ENCODE peak calls at places on chromosomes 16 and 17, in nine cellular contexts. N is GM06990, M is body of pancreas, S is heart left ventricle, A is adrenal gland, J is GM10248, B is SK-N-SH, U is dorsolateral prefrontal cortex, X is PC-3. L is an unnamed sample.
A peak's percentile ranks its signal among the peaks of the same experiment; 100 is the strongest.

GRCh38 chr17:17087424-17088103 is 45.3 kb downstream of the MPRIP start:
- DNase-seq in N (no peak), M (no peak), S (no peak), A (peak; percentile 73), J (no peak), B (no peak), U (no peak), X (no peak), L (no peak)

GRCh38 chr17:45092932-45093430 is 31.9 kb downstream of the NMT1 start:
- DNase-seq in N (no peak), M (peak; percentile 38), S (peak; percentile 79), A (peak; percentile 97), J (no peak), B (no peak), U (peak; percentile 95), X (peak; percentile 98), L (no peak)

GRCh38 chr17:59154335-59154720 is 658 bp downstream of the SKA2 start:
- DNase-seq in N (peak; percentile 52), M (peak; percentile 44), S (no peak), A (peak; percentile 70), J (peak; percentile 21), B (peak; percentile 53), U (no peak), X (peak; percentile 56), L (peak; percentile 28)

GRCh38 chr16:57235128-57236092 is 9.6 kb upstream of the ARL2BP start:
- DNase-seq in N (peak; percentile 47), M (no peak), S (no peak), A (no peak), J (peak; percentile 29), B (no peak), U (no peak), X (peak; percentile 28), L (no peak)

GRCh38 chr16:87276091-87276561 is 41.1 kb downstream of the C16orf95 start:
- DNase-seq in N (no peak), M (no peak), S (no peak), A (no peak), J (no peak), B (no peak), U (no peak), X (no peak), L (no peak)

GRCh38 chr16:4316732-4317461 is 1.0 kb downstream of the GLIS2 start:
- DNase-seq in N (no peak), M (peak; percentile 71), S (no peak), A (no peak), J (no peak), B (peak; percentile 74), U (no peak), X (peak; percentile 57), L (no peak)

GRCh38 chr16:74721716-74722115 is 21.1 kb upstream of the MLKL start:
- DNase-seq in N (no peak), M (no peak), S (no peak), A (no peak), J (no peak), B (no peak), U (no peak), X (no peak), L (no peak)

GRCh38 chr17:74923538-74924249 is 379 bp upstream of the OTOP2 start:
- DNase-seq in N (peak; percentile 54), M (peak; percentile 75), S (peak; percentile 66), A (peak; percentile 75), J (peak; percentile 87), B (peak; percentile 98), U (no peak), X (peak; percentile 80), L (peak; percentile 93)

GRCh38 chr17:47785538-47786123 is 36.0 kb downstream of the OSBPL7 start:
- DNase-seq in N (no peak), M (no peak), S (no peak), A (no peak), J (peak; percentile 31), B (no peak), U (no peak), X (peak; percentile 47), L (no peak)

GRCh38 chr17:27295945-27296344 is 2.0 kb downstream of the WSB1 start:
- DNase-seq in N (no peak), M (no peak), S (no peak), A (no peak), J (no peak), B (no peak), U (no peak), X (peak; percentile 9), L (no peak)

GRCh38 chr16:81513204-81514040 is 68.8 kb downstream of the CMIP start:
- DNase-seq in N (no peak), M (no peak), S (peak; percentile 70), A (peak; percentile 79), J (no peak), B (no peak), U (no peak), X (no peak), L (no peak)

GRCh38 chr16:24255446-24256352 is at the start of gene CACNG3:
- DNase-seq in N (peak; percentile 31), M (peak; percentile 27), S (peak; percentile 35), A (no peak), J (peak; percentile 74), B (peak; percentile 37), U (peak; percentile 60), X (no peak), L (peak; percentile 85)

GRCh38 chr17:47816111-47816735 is 5.4 kb downstream of the OSBPL7 start:
- DNase-seq in N (no peak), M (no peak), S (no peak), A (no peak), J (no peak), B (no peak), U (no peak), X (no peak), L (no peak)

GRCh38 chr17:72691601-72692000 is 400.9 kb downstream of the SLC39A11 start:
- DNase-seq in N (no peak), M (no peak), S (no peak), A (no peak), J (no peak), B (no peak), U (no peak), X (peak; percentile 94), L (no peak)
- TF ChIP-seq CTCF in N (no peak), M (no peak), S (no peak), A (no peak), J (no peak), B (no peak), U (no peak), X (no peak), L (no peak)

DNA sequence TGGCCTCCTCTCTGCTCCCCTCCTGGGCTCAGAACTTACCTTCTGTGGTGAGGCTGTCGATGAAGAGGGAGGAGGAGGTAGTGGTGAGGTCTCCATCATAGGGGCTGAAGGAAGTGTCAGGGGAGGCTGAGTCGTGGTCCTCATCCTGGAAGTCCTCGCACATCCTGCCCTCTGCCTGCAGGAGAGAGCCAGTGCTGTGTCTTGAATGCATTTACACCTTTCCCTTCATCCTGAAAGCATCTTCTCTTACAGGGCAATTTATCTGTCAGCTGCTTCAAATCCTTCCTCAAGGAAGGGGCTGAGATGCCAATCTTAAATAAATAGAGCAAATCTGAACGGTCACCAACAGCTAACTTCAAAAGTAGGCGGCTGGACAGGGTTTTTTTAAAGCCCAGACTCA is 73.6 kb downstream of the PLXDC1 start:
- DNase-seq in N (no peak), M (no peak), S (no peak), A (no peak), J (no peak), B (no peak), U (no peak), X (no peak), L (no peak)
- TF ChIP-seq CTCF in N (peak; percentile 0), M (no peak), S (no peak), A (no peak), J (no peak), B (peak; percentile 13), U (no peak), X (no peak), L (no peak)

GRCh38 chr17:12389421-12389820 is 276.3 kb upstream of the MYOCD start:
- DNase-seq in N (no peak), M (no peak), S (no peak), A (no peak), J (no peak), B (no peak), U (no peak), X (no peak), L (no peak)

GRCh38 chr17:12386240-12386639 is 279.4 kb upstream of the MYOCD start:
- DNase-seq in N (no peak), M (no peak), S (no peak), A (no peak), J (no peak), B (no peak), U (no peak), X (no peak), L (no peak)

GRCh38 chr17:12391468-12391867 is 274.2 kb upstream of the MYOCD start:
- DNase-seq in N (no peak), M (no peak), S (no peak), A (no peak), J (no peak), B (no peak), U (no peak), X (peak; percentile 3), L (no peak)

DNA sequence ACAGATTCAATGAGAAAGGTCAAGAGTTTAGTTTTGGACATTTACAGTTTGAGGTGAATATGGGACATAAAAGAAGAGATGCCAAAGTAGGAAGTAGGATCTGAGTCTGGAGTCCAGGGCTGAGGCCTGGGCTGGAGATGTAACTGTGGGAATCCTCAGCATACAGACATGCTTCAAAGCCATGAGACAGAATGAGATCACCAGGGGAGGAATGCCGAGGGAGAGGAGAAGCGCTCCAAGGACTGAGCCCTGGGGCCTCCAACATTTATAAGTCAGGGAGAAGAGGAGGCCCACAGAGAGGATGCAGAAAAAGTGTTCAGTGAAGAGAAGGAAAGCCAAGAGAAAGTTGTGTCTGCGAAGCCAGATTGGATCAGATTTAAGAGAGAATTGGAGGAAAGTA is 277.5 kb upstream of the MYOCD start:
- DNase-seq in N (no peak), M (no peak), S (no peak), A (no peak), J (no peak), B (no peak), U (no peak), X (no peak), L (no peak)
- TF ChIP-seq CTCF in N (no peak), M (no peak), S (no peak), A (no peak), J (no peak), B (no peak), U (no peak), X (no peak), L (no peak)

GRCh38 chr17:41535764-41536481 is 7.8 kb upstream of the KRT19 start:
- DNase-seq in N (no peak), M (no peak), S (no peak), A (no peak), J (no peak), B (no peak), U (peak; percentile 39), X (peak; percentile 72), L (no peak)

GRCh38 chr17:41536741-41537613 is 8.9 kb upstream of the KRT19 start:
- DNase-seq in N (no peak), M (no peak), S (no peak), A (no peak), J (no peak), B (no peak), U (no peak), X (no peak), L (no peak)

GRCh38 chr17:41532947-41533570 is 5.0 kb upstream of the KRT19 start:
- DNase-seq in N (no peak), M (no peak), S (no peak), A (no peak), J (no peak), B (no peak), U (no peak), X (no peak), L (no peak)

GRCh38 chr17:41533613-41534012 is 5.5 kb upstream of the KRT19 start:
- DNase-seq in N (no peak), M (no peak), S (no peak), A (no peak), J (no peak), B (no peak), U (no peak), X (no peak), L (no peak)

GRCh38 chr17:41534899-41535546 is 6.9 kb upstream of the KRT19 start:
- DNase-seq in N (no peak), M (no peak), S (no peak), A (no peak), J (no peak), B (no peak), U (peak; percentile 35), X (no peak), L (no peak)
- TF ChIP-seq CTCF in N (no peak), M (no peak), S (no peak), A (no peak), J (no peak), B (no peak), U (no peak), X (peak; percentile 13), L (no peak)

L was measured in GM13976.